ENCODE peak calls at places on chromosomes 12 and 14, in eight cellular contexts. E, V, K, F, Q, Z, O and P are unnamed samples.

GRCh38 chr12:51938744-51939143 is 12.8 kb upstream of the ACVR1B start:
- DNase-seq in K (no peak), E (no peak), O (no peak), Q (no peak), V (no peak), Z (peak), F (no peak), P (no peak)

GRCh38 chr12:9707864-9708808 is 24.8 kb downstream of the CLECL1 start:
- DNase-seq in E (peak), V (peak), O (peak), Q (no peak), F (peak), K (no peak), Z (peak), P (peak)

GRCh38 chr14:36952702-36953101 is 219.7 kb downstream of the SLC25A21 start:
- DNase-seq in O (no peak), Z (no peak), V (no peak), E (no peak), Q (no peak), F (no peak), K (no peak), P (no peak)

GRCh38 chr12:110863161-110863560 is 16.4 kb downstream of the CCDC63 start:
- DNase-seq in Z (no peak), F (no peak), K (no peak), E (no peak), O (no peak), Q (no peak), V (no peak), P (no peak)

GRCh38 chr14:84959796-84960515 is 570.0 kb upstream of the FLRT2 start:
- DNase-seq in Q (no peak), O (no peak), V (no peak), K (no peak), F (no peak), Z (no peak), E (no peak), P (no peak)

GRCh38 chr12:59858508-59858907 is 262.7 kb downstream of the SLC16A7 start:
- DNase-seq in V (peak), E (no peak), K (no peak), Q (peak), Z (peak), F (no peak), O (no peak), P (no peak)

GRCh38 chr12:42963993-42964392 is 374.4 kb upstream of the PRICKLE1 start:
- DNase-seq in F (no peak), Q (no peak), E (no peak), Z (no peak), O (no peak), K (no peak), V (no peak), P (no peak)

GRCh38 chr12:18171571-18171970 is 81.6 kb upstream of the RERGL start:
- DNase-seq in Q (no peak), F (no peak), E (no peak), O (no peak), Z (no peak), K (no peak), V (no peak), P (no peak)

GRCh38 chr12:79932393-79932792 is 2.5 kb downstream of the PPP1R12A start:
- DNase-seq in F (no peak), V (no peak), O (no peak), Z (no peak), E (no peak), Q (no peak), K (no peak), P (no peak)

GRCh38 chr14:39218171-39218769 is 15.4 kb upstream of the MIA2 start:
- DNase-seq in E (no peak), V (no peak), O (no peak), K (no peak), Q (no peak), F (no peak), Z (no peak), P (no peak)

GRCh38 chr12:54251667-54252284 is 28.1 kb downstream of the CBX5 start:
- DNase-seq in Q (peak), K (no peak), V (peak), F (peak), Z (no peak), O (no peak), E (no peak), P (no peak)

GRCh38 chr12:30796508-30796780 is 41.7 kb upstream of the CAPRIN2 start:
- DNase-seq in O (no peak), F (no peak), Q (peak), Z (peak), E (no peak), V (peak), K (no peak), P (peak)

GRCh38 chr14:105711058-105711620 is 184.8 kb downstream of the TMEM121 start:
- DNase-seq in F (no peak), V (no peak), Z (no peak), Q (no peak), E (no peak), K (no peak), O (no peak), P (no peak)

GRCh38 chr12:130649101-130649571 is 67.0 kb downstream of the RIMBP2 start:
- DNase-seq in Q (no peak), F (no peak), V (no peak), Z (no peak), E (no peak), O (no peak), K (no peak), P (no peak)

GRCh38 chr14:100691395-100692025 is 35.2 kb upstream of the DLK1 start:
- DNase-seq in Q (no peak), F (no peak), K (peak), Z (no peak), O (no peak), E (no peak), V (no peak), P (no peak)

GRCh38 chr14:72416081-72416849 is 477.6 kb downstream of the DPF3 start:
- DNase-seq in K (no peak), F (no peak), E (no peak), Z (no peak), V (no peak), O (no peak), Q (no peak), P (no peak)

GRCh38 chr12:107553211-107553765 is 132.3 kb upstream of the PWP1 start:
- DNase-seq in F (no peak), V (no peak), Q (no peak), E (no peak), O (no peak), K (no peak), Z (no peak), P (no peak)

GRCh38 chr12:95117178-95117599 is 43.8 kb upstream of the NR2C1 start:
- DNase-seq in O (peak), F (peak), Z (peak), Q (peak), E (peak), V (peak), K (no peak), P (no peak)

GRCh38 chr14:45610303-45610702 is 357.3 kb upstream of the MIS18BP1 start:
- DNase-seq in E (no peak), V (no peak), K (no peak), F (no peak), Q (no peak), Z (no peak), O (no peak), P (no peak)

GRCh38 chr12:51941011-51941561 is 10.4 kb upstream of the ACVR1B start:
- DNase-seq in F (no peak), E (no peak), V (no peak), Z (no peak), K (no peak), O (no peak), Q (no peak), P (no peak)

GRCh38 chr12:116164263-116164817 is 113.2 kb downstream of the MED13L start:
- DNase-seq in V (no peak), Z (no peak), F (no peak), O (no peak), Q (no peak), K (no peak), E (no peak), P (no peak)

GRCh38 chr12:130357241-130357640 is 19.6 kb downstream of the PIWIL1 start:
- DNase-seq in F (no peak), O (no peak), Q (no peak), E (no peak), V (no peak), K (no peak), Z (no peak), P (no peak)

GRCh38 chr14:96095581-96096476 is 56.7 kb downstream of the C14orf132 start:
- DNase-seq in E (no peak), Q (peak), Z (no peak), O (no peak), F (no peak), K (no peak), V (peak), P (no peak)

GRCh38 chr12:46825526-46826414 is at the start of gene SLC38A4:
- DNase-seq in E (no peak), Q (peak), O (no peak), K (peak), V (peak), F (no peak), Z (peak), P (peak)

GRCh38 chr14:101109981-101110728 is 206.6 kb upstream of the RTL1 start:
- DNase-seq in F (no peak), Z (no peak), V (no peak), O (no peak), E (no peak), K (peak), Q (no peak), P (no peak)

GRCh38 chr14:100419856-100420255 is 96.7 kb downstream of the SLC25A47 start:
- DNase-seq in O (no peak), K (no peak), E (no peak), Q (no peak), V (peak), F (no peak), Z (no peak), P (no peak)

GRCh38 chr12:58346032-58346632 is 404.8 kb downstream of the ATP23 start:
- DNase-seq in F (no peak), O (no peak), V (peak), Q (peak), E (no peak), K (no peak), Z (no peak), P (no peak)

GRCh38 chr14:64971890-64972785 is at the start of gene RAB15:
- DNase-seq in O (peak), Z (peak), Q (peak), K (peak), F (peak), E (no peak), V (no peak), P (peak)

GRCh38 chr12:106696861-106697417 is 77.5 kb upstream of the RIC8B start:
- DNase-seq in K (no peak), E (no peak), O (no peak), Z (no peak), F (no peak), V (no peak), Q (no peak), P (no peak)

GRCh38 chr14:83291716-83292115 is 1758.1 kb upstream of the SEL1L start:
- DNase-seq in F (no peak), K (no peak), Z (no peak), E (no peak), O (no peak), Q (no peak), V (no peak), P (no peak)

GRCh38 chr14:94004015-94004414 is 6.9 kb downstream of the CCDC197 start:
- DNase-seq in Z (no peak), Q (no peak), E (no peak), O (no peak), F (no peak), V (no peak), K (peak), P (no peak)

GRCh38 chr12:30416631-30417030 is 279.0 kb downstream of the IPO8 start:
- DNase-seq in O (no peak), Z (no peak), K (no peak), E (no peak), V (no peak), F (no peak), Q (no peak), P (no peak)

GRCh38 chr12:92144045-92144630 is 1.5 kb downstream of the BTG1 start:
- DNase-seq in O (peak), Q (peak), V (peak), F (peak), E (peak), Z (peak), K (peak), P (peak)

GRCh38 chr12:42482086-42482819 is 107.3 kb downstream of the PRICKLE1 start:
- DNase-seq in K (no peak), V (peak), E (no peak), O (no peak), F (no peak), Q (peak), Z (no peak), P (peak)

GRCh38 chr14:22569106-22569748 is 19.8 kb downstream of the DAD1 start:
- DNase-seq in Q (no peak), Z (no peak), K (no peak), E (no peak), O (no peak), F (no peak), V (no peak), P (no peak)

GRCh38 chr12:10385181-10385613 is 4.6 kb downstream of the KLRK1 start:
- DNase-seq in F (no peak), Q (no peak), V (no peak), E (no peak), K (no peak), O (no peak), Z (no peak), P (no peak)

GRCh38 chr12:77686760-77687159 is 143.9 kb upstream of the NAV3 start:
- DNase-seq in K (no peak), Q (no peak), F (no peak), O (no peak), E (no peak), Z (no peak), V (no peak), P (no peak)

GRCh38 chr12:52198454-52199215 is 6.8 kb upstream of the KRT80 start:
- DNase-seq in F (no peak), E (no peak), Z (no peak), O (no peak), Q (no peak), V (no peak), K (no peak), P (peak)

GRCh38 chr14:106493962-106494823 is 967.8 kb downstream of the TMEM121 start:
- DNase-seq in Z (no peak), O (no peak), Q (no peak), F (no peak), K (no peak), E (no peak), V (no peak), P (no peak)

GRCh38 chr12:2640709-2641108 is 154.1 kb upstream of the FKBP4 start:
- DNase-seq in O (no peak), V (no peak), Q (no peak), E (no peak), K (no peak), F (peak), Z (peak), P (peak)